ENCODE peak calls at places on chromosomes 6 and 20, in nine cellular contexts. One of them, this sample, is unnamed.

GRCh38 chr20:588932-589672 is 21.0 kb downstream of the TCF15 start:
- DNase-seq in body of pancreas: no peak
- DNase-seq in natural killer cell: no peak
- DNase-seq in heart right ventricle: no peak
- DNase-seq in mesendoderm: peak
- DNase-seq in A172: peak
- DNase-seq in DND-41: no peak
- DNase-seq in SK-MEL-5: peak
- DNase-seq in lower lobe of right lung: no peak
- DNase-seq in this sample: no peak

GRCh38 chr6:99905209-99906106 is 88.6 kb downstream of the MCHR2 start:
- DNase-seq in heart right ventricle: no peak
- DNase-seq in SK-MEL-5: peak
- DNase-seq in DND-41: peak
- DNase-seq in mesendoderm: peak
- DNase-seq in body of pancreas: peak
- DNase-seq in lower lobe of right lung: no peak
- DNase-seq in A172: peak
- DNase-seq in natural killer cell: no peak
- DNase-seq in this sample: no peak

GRCh38 chr6:16804007-16804303 is 42.7 kb upstream of the ATXN1 start:
- DNase-seq in natural killer cell: no peak
- DNase-seq in mesendoderm: no peak
- DNase-seq in body of pancreas: no peak
- DNase-seq in A172: no peak
- DNase-seq in heart right ventricle: no peak
- DNase-seq in lower lobe of right lung: no peak
- DNase-seq in SK-MEL-5: no peak
- DNase-seq in DND-41: no peak
- DNase-seq in this sample: no peak

GRCh38 chr20:1440024-1440423 is 26.6 kb downstream of the NSFL1C start:
- DNase-seq in DND-41: peak
- DNase-seq in heart right ventricle: no peak
- DNase-seq in A172: peak
- DNase-seq in natural killer cell: no peak
- DNase-seq in SK-MEL-5: peak
- DNase-seq in lower lobe of right lung: no peak
- DNase-seq in body of pancreas: no peak
- DNase-seq in mesendoderm: peak
- DNase-seq in this sample: no peak

GRCh38 chr20:63643966-63644365 is 9.3 kb downstream of the STMN3 start:
- DNase-seq in mesendoderm: no peak
- DNase-seq in body of pancreas: no peak
- DNase-seq in A172: no peak
- DNase-seq in heart right ventricle: no peak
- DNase-seq in SK-MEL-5: no peak
- DNase-seq in natural killer cell: no peak
- DNase-seq in DND-41: no peak
- DNase-seq in lower lobe of right lung: no peak
- DNase-seq in this sample: no peak

GRCh38 chr20:61073376-61073775 is 178.7 kb upstream of the CDH4 start:
- DNase-seq in heart right ventricle: no peak
- DNase-seq in natural killer cell: no peak
- DNase-seq in lower lobe of right lung: no peak
- DNase-seq in body of pancreas: no peak
- DNase-seq in DND-41: no peak
- DNase-seq in mesendoderm: no peak
- DNase-seq in A172: no peak
- DNase-seq in SK-MEL-5: no peak
- DNase-seq in this sample: no peak

GRCh38 chr6:15994814-15995459 is 133.9 kb upstream of the MYLIP start:
- DNase-seq in body of pancreas: no peak
- DNase-seq in SK-MEL-5: no peak
- DNase-seq in lower lobe of right lung: no peak
- DNase-seq in natural killer cell: no peak
- DNase-seq in A172: no peak
- DNase-seq in mesendoderm: peak
- DNase-seq in DND-41: no peak
- DNase-seq in heart right ventricle: no peak
- DNase-seq in this sample: no peak

GRCh38 chr6:47967843-47968242 is 143.2 kb downstream of the PTCHD4 start:
- DNase-seq in lower lobe of right lung: no peak
- DNase-seq in natural killer cell: no peak
- DNase-seq in A172: no peak
- DNase-seq in DND-41: no peak
- DNase-seq in heart right ventricle: no peak
- DNase-seq in mesendoderm: no peak
- DNase-seq in SK-MEL-5: no peak
- DNase-seq in body of pancreas: no peak
- DNase-seq in this sample: no peak

GRCh38 chr6:26205161-26205624 is 118.0 kb downstream of the HFE start:
- DNase-seq in SK-MEL-5: peak
- DNase-seq in mesendoderm: peak
- DNase-seq in heart right ventricle: peak
- DNase-seq in A172: no peak
- DNase-seq in DND-41: peak
- DNase-seq in natural killer cell: peak
- DNase-seq in lower lobe of right lung: peak
- DNase-seq in body of pancreas: peak
- DNase-seq in this sample: peak

GRCh38 chr6:10369896-10370295 is 45.0 kb downstream of the TFAP2A start:
- DNase-seq in DND-41: no peak
- DNase-seq in natural killer cell: no peak
- DNase-seq in SK-MEL-5: no peak
- DNase-seq in lower lobe of right lung: no peak
- DNase-seq in body of pancreas: no peak
- DNase-seq in A172: peak
- DNase-seq in heart right ventricle: no peak
- DNase-seq in mesendoderm: no peak
- DNase-seq in this sample: no peak

GRCh38 chr6:20569000-20569610 is 34.8 kb downstream of the CDKAL1 start:
- DNase-seq in A172: peak
- DNase-seq in mesendoderm: peak
- DNase-seq in natural killer cell: no peak
- DNase-seq in heart right ventricle: no peak
- DNase-seq in body of pancreas: no peak
- DNase-seq in SK-MEL-5: peak
- DNase-seq in lower lobe of right lung: no peak
- DNase-seq in DND-41: no peak
- DNase-seq in this sample: no peak

GRCh38 chr6:14283600-14284235 is 166.1 kb downstream of the CD83 start:
- DNase-seq in lower lobe of right lung: no peak
- DNase-seq in body of pancreas: no peak
- DNase-seq in heart right ventricle: no peak
- DNase-seq in mesendoderm: peak
- DNase-seq in DND-41: no peak
- DNase-seq in A172: no peak
- DNase-seq in natural killer cell: no peak
- DNase-seq in SK-MEL-5: peak
- DNase-seq in this sample: no peak

GRCh38 chr6:92977018-92977417 is 442.3 kb downstream of the EPHA7 start:
- DNase-seq in lower lobe of right lung: no peak
- DNase-seq in body of pancreas: no peak
- DNase-seq in mesendoderm: no peak
- DNase-seq in DND-41: no peak
- DNase-seq in A172: no peak
- DNase-seq in SK-MEL-5: no peak
- DNase-seq in heart right ventricle: no peak
- DNase-seq in natural killer cell: no peak
- DNase-seq in this sample: no peak

GRCh38 chr6:72622094-72622540 is 253 bp downstream of the KCNQ5 start:
- DNase-seq in natural killer cell: peak
- DNase-seq in lower lobe of right lung: peak
- DNase-seq in DND-41: peak
- DNase-seq in heart right ventricle: no peak
- DNase-seq in A172: peak
- DNase-seq in mesendoderm: peak
- DNase-seq in SK-MEL-5: peak
- DNase-seq in body of pancreas: peak
- DNase-seq in this sample: no peak

GRCh38 chr6:143097224-143097795 is 36.6 kb downstream of the AIG1 start:
- DNase-seq in heart right ventricle: no peak
- DNase-seq in SK-MEL-5: no peak
- DNase-seq in DND-41: no peak
- DNase-seq in mesendoderm: no peak
- DNase-seq in body of pancreas: no peak
- DNase-seq in A172: no peak
- DNase-seq in lower lobe of right lung: no peak
- DNase-seq in natural killer cell: no peak
- DNase-seq in this sample: no peak

GRCh38 chr6:26033132-26033941 is 53.9 kb upstream of the HFE start:
- DNase-seq in natural killer cell: peak
- DNase-seq in body of pancreas: peak
- DNase-seq in lower lobe of right lung: peak
- DNase-seq in heart right ventricle: peak
- DNase-seq in A172: peak
- DNase-seq in SK-MEL-5: peak
- DNase-seq in mesendoderm: peak
- DNase-seq in DND-41: peak
- DNase-seq in this sample: peak

GRCh38 chr6:124964764-124965105 is 2.5 kb downstream of the RNF217 start:
- DNase-seq in DND-41: no peak
- DNase-seq in mesendoderm: peak
- DNase-seq in natural killer cell: no peak
- DNase-seq in heart right ventricle: no peak
- DNase-seq in lower lobe of right lung: no peak
- DNase-seq in A172: no peak
- DNase-seq in body of pancreas: no peak
- DNase-seq in SK-MEL-5: no peak
- DNase-seq in this sample: no peak

GRCh38 chr6:109767961-109768360 is 76.9 kb downstream of the FIG4 start:
- DNase-seq in DND-41: no peak
- DNase-seq in mesendoderm: no peak
- DNase-seq in A172: peak
- DNase-seq in body of pancreas: no peak
- DNase-seq in heart right ventricle: no peak
- DNase-seq in natural killer cell: no peak
- DNase-seq in SK-MEL-5: no peak
- DNase-seq in lower lobe of right lung: no peak
- DNase-seq in this sample: no peak

GRCh38 chr6:43228951-43229802 is at the start of gene DNPH1:
- DNase-seq in body of pancreas: peak
- DNase-seq in SK-MEL-5: peak
- DNase-seq in mesendoderm: peak
- DNase-seq in DND-41: peak
- DNase-seq in natural killer cell: peak
- DNase-seq in A172: peak
- DNase-seq in lower lobe of right lung: peak
- DNase-seq in heart right ventricle: peak
- DNase-seq in this sample: no peak

GRCh38 chr6:62746161-62746560 is 460.1 kb upstream of the KHDRBS2 start:
- DNase-seq in mesendoderm: no peak
- DNase-seq in A172: no peak
- DNase-seq in body of pancreas: no peak
- DNase-seq in heart right ventricle: no peak
- DNase-seq in lower lobe of right lung: no peak
- DNase-seq in DND-41: no peak
- DNase-seq in SK-MEL-5: no peak
- DNase-seq in natural killer cell: no peak
- DNase-seq in this sample: no peak

GRCh38 chr6:169416249-169416648 is 162.6 kb upstream of the THBS2 start:
- DNase-seq in lower lobe of right lung: no peak
- DNase-seq in mesendoderm: no peak
- DNase-seq in SK-MEL-5: no peak
- DNase-seq in A172: no peak
- DNase-seq in DND-41: no peak
- DNase-seq in body of pancreas: no peak
- DNase-seq in heart right ventricle: no peak
- DNase-seq in natural killer cell: no peak
- DNase-seq in this sample: no peak

GRCh38 chr6:80541886-80542285 is 435.4 kb downstream of the BCKDHB start:
- DNase-seq in mesendoderm: no peak
- DNase-seq in SK-MEL-5: no peak
- DNase-seq in body of pancreas: no peak
- DNase-seq in natural killer cell: no peak
- DNase-seq in DND-41: no peak
- DNase-seq in A172: no peak
- DNase-seq in heart right ventricle: no peak
- DNase-seq in lower lobe of right lung: no peak
- DNase-seq in this sample: no peak

GRCh38 chr6:16097382-16098171 is 31.3 kb upstream of the MYLIP start:
- DNase-seq in DND-41: no peak
- DNase-seq in SK-MEL-5: no peak
- DNase-seq in natural killer cell: no peak
- DNase-seq in mesendoderm: no peak
- DNase-seq in lower lobe of right lung: no peak
- DNase-seq in heart right ventricle: no peak
- DNase-seq in A172: no peak
- DNase-seq in body of pancreas: no peak
- DNase-seq in this sample: no peak

GRCh38 chr20:36465109-36466080 is 75.9 kb upstream of the MYL9 start:
- DNase-seq in heart right ventricle: no peak
- DNase-seq in body of pancreas: peak
- DNase-seq in mesendoderm: peak
- DNase-seq in SK-MEL-5: peak
- DNase-seq in A172: peak
- DNase-seq in lower lobe of right lung: no peak
- DNase-seq in DND-41: no peak
- DNase-seq in natural killer cell: no peak
- DNase-seq in this sample: no peak

GRCh38 chr6:113634352-113635163 is 222.6 kb upstream of the MARCKS start:
- DNase-seq in lower lobe of right lung: no peak
- DNase-seq in mesendoderm: no peak
- DNase-seq in heart right ventricle: no peak
- DNase-seq in SK-MEL-5: no peak
- DNase-seq in A172: peak
- DNase-seq in body of pancreas: no peak
- DNase-seq in DND-41: no peak
- DNase-seq in natural killer cell: no peak
- DNase-seq in this sample: no peak

This sample was measured in NCI-H2081 treated with DMSO at 0.1 percent for 48 hours.